ENCODE peak calls at places on chromosome 19, in eight cellular contexts. F, Y, K, N, J, R, V and B are unnamed samples.

GRCh38 chr19:1363599-1363998 is 20.1 kb upstream of the NDUFS7 start:
- DNase-seq in J (no peak), N (no peak), F (no peak), V (no peak), R (no peak), Y (no peak), K (no peak), B (no peak)

GRCh38 chr19:2685204-2685704 is 17.2 kb downstream of the GNG7 start:
- DNase-seq in V (no peak), R (no peak), N (no peak), Y (no peak), J (no peak), K (no peak), F (no peak), B (no peak)

GRCh38 chr19:45469835-45470146 is 2.0 kb downstream of the FOSB start:
- DNase-seq in F (no peak), N (no peak), Y (peak), K (no peak), R (no peak), V (no peak), J (peak), B (no peak)

GRCh38 chr19:38803543-38803942 is 9.2 kb downstream of the LGALS4 start:
- DNase-seq in K (no peak), R (no peak), J (no peak), N (no peak), V (no peak), Y (no peak), F (no peak), B (no peak)

GRCh38 chr19:18252370-18252717 is 21.9 kb downstream of the IQCN start:
- DNase-seq in K (no peak), F (no peak), J (no peak), Y (no peak), V (no peak), N (no peak), R (no peak), B (no peak)

GRCh38 chr19:43438291-43439162 is 23.8 kb downstream of the TEX101 start:
- DNase-seq in K (peak), F (no peak), N (peak), Y (peak), J (no peak), V (no peak), R (no peak), B (no peak)

GRCh38 chr19:5339470-5339949 is 1.1 kb downstream of the PTPRS start:
- DNase-seq in N (no peak), V (no peak), K (no peak), F (no peak), R (no peak), Y (no peak), J (no peak), B (no peak)

GRCh38 chr19:15248648-15249559 is 16.7 kb upstream of the EPHX3 start:
- DNase-seq in V (peak), Y (peak), F (peak), N (peak), J (no peak), R (no peak), K (peak), B (peak)

GRCh38 chr19:45117666-45118065 is 24.7 kb downstream of the PPP1R37 start:
- DNase-seq in R (no peak), Y (no peak), K (no peak), N (no peak), V (no peak), J (no peak), F (no peak), B (no peak)

GRCh38 chr19:12834976-12835757 is 788 bp upstream of the RTBDN start:
- DNase-seq in K (no peak), F (peak), R (no peak), N (no peak), J (no peak), Y (no peak), V (no peak), B (no peak)

GRCh38 chr19:49546825-49547565 is 19.2 kb downstream of the RCN3 start:
- DNase-seq in N (peak), V (no peak), R (no peak), Y (peak), K (peak), F (no peak), J (no peak), B (peak)

GRCh38 chr19:56120371-56121179 is 520 bp downstream of the ZNF787 start:
- DNase-seq in F (peak), R (peak), N (peak), V (no peak), J (peak), Y (peak), K (peak), B (peak)